ENCODE peak calls at places on chromosomes 16 and 17, in four cellular contexts. I, A, G and N are unnamed samples.

GRCh38 chr16:56606688-56607618 is 1.4 kb upstream of the MT2A start:
- DNase-seq in I (no peak), A (peak; percentile 100), G (peak; percentile 74), N (peak; percentile 89)

GRCh38 chr16:54931041-54931756 is 534 bp downstream of the IRX5 start:
- DNase-seq in I (peak; percentile 43), A (peak; percentile 37), G (peak; percentile 57), N (no peak)

GRCh38 chr17:57281887-57282653 is 25.7 kb downstream of the MSI2 start:
- DNase-seq in I (no peak), A (no peak), G (no peak), N (no peak)

GRCh38 chr16:31472559-31473203 is 729 bp downstream of the TGFB1I1 start:
- DNase-seq in I (no peak), A (peak; percentile 90), G (peak; percentile 70), N (peak; percentile 80)

GRCh38 chr16:49075709-49076108 is 205.9 kb downstream of the CBLN1 start:
- DNase-seq in I (no peak), A (no peak), G (no peak), N (no peak)

GRCh38 chr17:2718150-2718938 is 6.8 kb upstream of the CLUH start:
- DNase-seq in I (no peak), A (no peak), G (no peak), N (no peak)

GRCh38 chr16:81723098-81723723 is 55.9 kb upstream of the PLCG2 start:
- DNase-seq in I (peak; percentile 72), A (peak; percentile 85), G (peak; percentile 54), N (peak; percentile 46)

GRCh38 chr16:2492292-2492691 is 17.4 kb downstream of the TBC1D24 start:
- DNase-seq in I (no peak), A (no peak), G (no peak), N (no peak)

GRCh38 chr16:31052131-31052530 is 18.8 kb downstream of the STX4 start:
- DNase-seq in I (no peak), A (peak; percentile 95), G (peak; percentile 73), N (no peak)

GRCh38 chr16:1003551-1004347 is 22.2 kb downstream of the SOX8 start:
- DNase-seq in I (peak; percentile 39), A (peak; percentile 6), G (no peak), N (no peak)

GRCh38 chr16:47008174-47008573 is 34.7 kb upstream of the DNAJA2 start:
- DNase-seq in I (no peak), A (no peak), G (no peak), N (no peak)

GRCh38 chr16:85898521-85899442 is at the start of gene IRF8:
- DNase-seq in I (no peak), A (peak; percentile 71), G (no peak), N (peak; percentile 95)

GRCh38 chr16:12421688-12422087 is 382.0 kb downstream of the CPPED1 start:
- DNase-seq in I (no peak), A (no peak), G (no peak), N (no peak)

GRCh38 chr16:11768850-11769249 is 26.2 kb upstream of the TXNDC11 start:
- DNase-seq in I (peak; percentile 12), A (no peak), G (no peak), N (no peak)

GRCh38 chr17:56978441-56979090 is 635 bp downstream of the SCPEP1 start:
- DNase-seq in I (peak; percentile 55), A (peak; percentile 22), G (no peak), N (no peak)

GRCh38 chr16:6605490-6605889 is 727.2 kb upstream of the RBFOX1 start:
- DNase-seq in I (no peak), A (no peak), G (no peak), N (no peak)

GRCh38 chr17:29747660-29748059 is 124.9 kb upstream of the CORO6 start:
- DNase-seq in I (no peak), A (no peak), G (no peak), N (no peak)

GRCh38 chr16:57190136-57190535 is 4.0 kb downstream of the RSPRY1 start:
- DNase-seq in I (no peak), A (no peak), G (no peak), N (no peak)

GRCh38 chr17:81090361-81091133 is 55.6 kb downstream of the BAIAP2 start:
- DNase-seq in I (no peak), A (peak; percentile 20), G (peak; percentile 97), N (peak; percentile 83)

GRCh38 chr17:784143-784542 is 2.0 kb downstream of the MRM3 start:
- DNase-seq in I (no peak), A (no peak), G (no peak), N (no peak)

GRCh38 chr17:8574687-8575086 is 55.8 kb downstream of the MYH10 start:
- DNase-seq in I (no peak), A (peak; percentile 12), G (no peak), N (no peak)

GRCh38 chr17:49747632-49748031 is 16.3 kb downstream of the FAM117A start:
- DNase-seq in I (no peak), A (no peak), G (no peak), N (no peak)

GRCh38 chr17:49749730-49750129 is 14.2 kb downstream of the FAM117A start:
- DNase-seq in I (no peak), A (no peak), G (no peak), N (no peak)

GRCh38 chr17:49746791-49747490 is 17.0 kb downstream of the FAM117A start:
- DNase-seq in I (peak; percentile 92), A (no peak), G (no peak), N (no peak)

GRCh38 chr17:49748791-49749190 is 15.1 kb downstream of the FAM117A start:
- DNase-seq in I (peak; percentile 93), A (no peak), G (no peak), N (no peak)

GRCh38 chr17:49748223-49748622 is 15.7 kb downstream of the FAM117A start:
- DNase-seq in I (peak; percentile 31), A (no peak), G (no peak), N (no peak)
- H3K27ac ChIP-seq in I (peak overlapping the region; percentile 96), A (no peak overlapping the region), G (no peak overlapping the region), N (peak overlapping the region; percentile 94)

DNA sequence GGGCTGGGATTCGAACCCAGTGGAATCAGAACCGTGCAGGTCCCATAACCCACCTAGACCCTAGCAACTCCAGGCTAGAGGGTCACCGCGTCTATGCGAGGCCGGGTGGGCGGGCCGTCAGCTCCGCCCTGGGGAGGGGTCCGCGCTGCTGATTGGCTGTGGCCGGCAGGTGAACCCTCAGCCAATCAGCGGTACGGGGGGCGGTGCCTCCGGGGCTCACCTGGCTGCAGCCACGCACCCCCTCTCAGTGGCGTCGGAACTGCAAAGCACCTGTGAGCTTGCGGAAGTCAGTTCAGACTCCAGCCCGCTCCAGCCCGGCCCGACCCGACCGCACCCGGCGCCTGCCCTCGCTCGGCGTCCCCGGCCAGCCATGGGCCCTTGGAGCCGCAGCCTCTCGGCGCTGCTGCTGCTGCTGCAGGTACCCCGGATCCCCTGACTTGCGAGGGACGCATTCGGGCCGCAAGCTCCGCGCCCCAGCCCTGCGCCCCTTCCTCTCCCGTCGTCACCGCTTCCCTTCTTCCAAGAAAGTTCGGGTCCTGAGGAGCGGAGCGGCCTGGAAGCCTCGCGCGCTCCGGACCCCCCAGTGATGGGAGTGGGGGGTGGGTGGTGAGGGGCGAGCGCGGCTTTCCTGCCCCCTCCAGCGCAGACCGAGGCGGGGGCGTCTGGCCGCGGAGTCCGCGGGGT is at the start of gene CDH1:
- DNase-seq in I (no peak), A (no peak), G (no peak), N (peak; percentile 79)
- H3K27ac ChIP-seq in I (no peak within 1 kb of the TSS), A (no peak within 1 kb of the TSS), G (no peak within 1 kb of the TSS), N (no peak within 1 kb of the TSS)

DNA sequence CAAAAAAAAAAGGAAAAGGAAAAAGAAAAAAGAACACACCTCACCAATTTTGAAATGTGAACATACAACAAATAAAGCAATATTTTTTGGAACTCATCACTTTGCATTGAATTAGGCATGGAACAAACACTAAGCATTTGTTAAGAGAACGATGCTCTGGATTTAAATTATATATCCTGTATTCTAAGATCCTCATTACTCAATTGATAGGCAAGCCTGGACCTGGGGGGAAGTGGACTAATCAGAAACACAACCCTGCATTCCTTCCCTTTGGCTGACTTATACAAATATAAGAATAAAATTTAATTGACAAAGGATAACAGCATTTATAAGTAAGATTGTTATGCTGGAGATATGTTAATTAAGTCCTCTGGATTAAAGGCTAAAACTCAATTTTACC is 2.2 kb downstream of the GJC1 start:
- DNase-seq in I (no peak), A (no peak), G (no peak), N (no peak)
- H3K27ac ChIP-seq in I (no peak overlapping the region), A (no peak overlapping the region), G (no peak overlapping the region), N (no peak overlapping the region)

GRCh38 chr16:4687416-4687815 is 5.9 kb upstream of the NUDT16L1 start:
- DNase-seq in I (no peak), A (no peak), G (no peak), N (no peak)
- H3K27ac ChIP-seq in I (no peak overlapping the region), A (no peak overlapping the region), G (no peak overlapping the region), N (peak overlapping the region; percentile 94)

GRCh38 chr16:50676684-50677225 is 4.4 kb downstream of the SNX20 start:
- DNase-seq in I (no peak), A (no peak), G (no peak), N (peak; percentile 63)
- H3K27ac ChIP-seq in I (no peak overlapping the region), A (no peak overlapping the region), G (no peak overlapping the region), N (no peak overlapping the region)

GRCh38 chr17:47274319-47275069 is 20.9 kb downstream of the ITGB3 start:
- DNase-seq in I (no peak), A (no peak), G (no peak), N (no peak)
- H3K27ac ChIP-seq in I (no peak overlapping the region), A (peak overlapping the region; percentile 86), G (no peak overlapping the region), N (no peak overlapping the region)

GRCh38 chr17:50058296-50058945 is 2.5 kb downstream of the ITGA3 start:
- DNase-seq in I (no peak), A (peak; percentile 29), G (no peak), N (peak; percentile 42)
- H3K27ac ChIP-seq in I (no peak overlapping the region), A (peak overlapping the region; percentile 90), G (no peak overlapping the region), N (peak overlapping the region; percentile 88)

DNA sequence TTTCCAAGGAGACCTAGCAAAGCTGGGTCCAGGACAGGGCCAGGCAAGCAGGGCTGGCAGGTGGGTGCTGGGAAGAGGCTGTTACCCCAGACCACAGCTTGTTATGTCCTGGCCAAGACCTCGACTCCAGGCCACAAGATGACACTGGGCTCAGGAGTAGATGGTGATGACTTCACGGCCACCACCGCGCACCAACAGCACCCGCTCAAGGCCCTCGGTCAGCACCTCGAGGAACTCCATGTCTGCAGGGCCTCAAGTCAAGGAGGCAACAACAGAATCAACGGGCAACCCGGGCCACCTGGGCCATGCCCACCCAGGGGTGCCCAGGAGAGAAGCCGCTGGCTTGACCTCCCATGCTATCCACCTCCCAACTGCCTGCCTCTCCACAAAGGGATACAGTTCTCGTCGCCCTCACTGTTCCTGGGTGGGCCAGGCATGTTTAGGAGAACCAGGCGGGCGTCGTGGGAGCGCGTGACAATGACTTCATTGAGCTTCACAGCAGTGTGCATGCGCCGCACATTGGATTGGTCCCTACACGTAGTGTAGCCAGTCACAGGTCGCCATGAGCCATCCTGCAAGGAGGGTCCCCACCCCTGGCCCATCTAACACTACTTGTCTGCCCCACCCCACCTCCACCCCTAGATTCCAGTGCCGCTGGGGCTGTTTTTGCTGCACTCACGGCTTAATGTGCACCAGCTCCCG is 921 bp upstream of the LCAT start:
- DNase-seq in I (no peak), A (no peak), G (no peak), N (no peak)
- H3K27ac ChIP-seq in I (no peak overlapping the region), A (no peak overlapping the region), G (no peak overlapping the region), N (no peak overlapping the region)

GRCh38 chr17:4881761-4882555 is 17.4 kb upstream of the C17orf107 start:
- DNase-seq in I (peak; percentile 59), A (peak; percentile 43), G (no peak), N (peak; percentile 90)
- H3K27ac ChIP-seq in I (no peak overlapping the region), A (no peak overlapping the region), G (no peak overlapping the region), N (no peak overlapping the region)